ENCODE peak calls at places on chromosomes 3 and 15, in nine cellular contexts. G, J, D, N, S, V, Z, X and K are unnamed samples.
A peak's percentile ranks its signal among the peaks of the same experiment; 100 is the strongest.

GRCh38 chr15:75024102-75024636 is 779 bp downstream of the PPCDC start:
- DNase-seq in X (peak; percentile 38), S (no peak), N (no peak), V (peak; percentile 48), D (peak; percentile 43), G (no peak), Z (no peak), J (no peak), K (no peak)

GRCh38 chr15:75673426-75674247 is 25.9 kb downstream of the SNX33 start:
- DNase-seq in G (no peak), J (no peak), D (peak; percentile 88), V (peak; percentile 93), X (peak; percentile 68), S (no peak), N (peak; percentile 87), Z (peak; percentile 69), K (no peak)

GRCh38 chr15:61243984-61244593 is 15.0 kb upstream of the RORA start:
- DNase-seq in S (no peak), G (no peak), N (no peak), Z (no peak), X (no peak), J (no peak), D (no peak), V (no peak), K (no peak)

GRCh38 chr3:153829596-153830170 is 291.5 kb upstream of the ARHGEF26 start:
- DNase-seq in J (no peak), X (peak; percentile 14), V (peak; percentile 54), Z (no peak), D (peak; percentile 84), N (no peak), S (no peak), G (no peak), K (no peak)

GRCh38 chr3:13722178-13722577 is 157.7 kb downstream of the WNT7A start:
- DNase-seq in X (no peak), G (no peak), V (no peak), D (no peak), Z (no peak), J (no peak), S (no peak), N (no peak), K (no peak)

GRCh38 chr3:41907330-41908073 is 54.4 kb downstream of the ULK4 start:
- DNase-seq in J (no peak), S (no peak), X (no peak), G (no peak), Z (no peak), N (no peak), V (peak; percentile 3), D (peak; percentile 40), K (no peak)

GRCh38 chr15:75342221-75342620 is 4.6 kb upstream of the NEIL1 start:
- DNase-seq in X (no peak), D (no peak), Z (no peak), G (no peak), J (no peak), S (no peak), V (no peak), N (no peak), K (no peak)

GRCh38 chr3:83523470-83524073 is 1435.2 kb upstream of the CADM2 start:
- DNase-seq in Z (no peak), X (peak; percentile 46), S (no peak), N (no peak), G (peak; percentile 23), J (no peak), D (peak; percentile 59), V (peak; percentile 24), K (peak; percentile 25)

GRCh38 chr3:97958396-97958795 is 13.8 kb downstream of the RIOX2 start:
- DNase-seq in Z (no peak), N (no peak), G (no peak), J (no peak), S (no peak), V (peak; percentile 41), X (no peak), D (no peak), K (peak; percentile 78)

GRCh38 chr3:29525254-29525881 is 244.5 kb downstream of the RBMS3 start:
- DNase-seq in S (no peak), X (peak; percentile 90), G (no peak), J (peak; percentile 62), D (peak; percentile 95), V (peak; percentile 98), N (peak; percentile 30), Z (peak; percentile 21), K (no peak)

GRCh38 chr15:25710184-25710583 is 152.9 kb downstream of the ATP10A start:
- DNase-seq in X (no peak), S (no peak), Z (no peak), V (peak; percentile 28), D (peak; percentile 18), G (no peak), N (peak; percentile 53), J (no peak), K (no peak)

GRCh38 chr15:79349526-79349925 is 38.6 kb downstream of the TMED3 start:
- DNase-seq in D (no peak), Z (no peak), X (no peak), N (no peak), J (no peak), V (no peak), S (no peak), G (no peak), K (no peak)

GRCh38 chr3:152910966-152911365 is 76.0 kb downstream of the P2RY1 start:
- DNase-seq in G (no peak), Z (no peak), S (no peak), J (no peak), V (no peak), X (no peak), D (no peak), N (no peak), K (no peak)

GRCh38 chr3:62415312-62415791 is 42.0 kb upstream of the FEZF2 start:
- DNase-seq in D (no peak), X (no peak), V (no peak), Z (no peak), G (no peak), N (no peak), S (no peak), J (no peak), K (no peak)

GRCh38 chr3:156725706-156726105 is 51.3 kb downstream of the TIPARP start:
- DNase-seq in D (no peak), S (no peak), J (no peak), G (no peak), Z (peak; percentile 71), N (no peak), X (no peak), V (no peak), K (no peak)

GRCh38 chr3:138079901-138080300 is 35.5 kb downstream of the DZIP1L start:
- DNase-seq in Z (no peak), N (no peak), J (no peak), D (no peak), V (no peak), G (no peak), X (no peak), S (no peak), K (no peak)

GRCh38 chr3:123069021-123069381 is 2.2 kb downstream of the PDIA5 start:
- DNase-seq in V (no peak), S (no peak), Z (no peak), D (no peak), G (no peak), X (no peak), N (no peak), J (no peak), K (no peak)
- H3K4me3 ChIP-seq in V (peak overlapping the region; percentile 97), S (peak overlapping the region; percentile 95), Z (no peak overlapping the region), D (peak overlapping the region; percentile 86), G (no peak overlapping the region), X (peak overlapping the region; percentile 90), N (peak overlapping the region; percentile 99), J (no peak overlapping the region), K (peak overlapping the region; percentile 97)

GRCh38 chr3:12049675-12050074 is 45.5 kb downstream of the SYN2 start:
- DNase-seq in N (no peak), D (peak; percentile 32), Z (no peak), J (no peak), X (peak; percentile 28), G (no peak), S (no peak), V (peak; percentile 24), K (no peak)

GRCh38 chr3:12044860-12045259 is 40.7 kb downstream of the SYN2 start:
- DNase-seq in X (no peak), G (no peak), V (no peak), D (no peak), Z (no peak), N (no peak), J (no peak), S (no peak), K (no peak)

GRCh38 chr3:12041476-12041875 is 37.3 kb downstream of the SYN2 start:
- DNase-seq in X (no peak), D (no peak), G (no peak), J (no peak), N (no peak), S (no peak), V (no peak), Z (no peak), K (no peak)

GRCh38 chr3:12042638-12043037 is 38.5 kb downstream of the SYN2 start:
- DNase-seq in X (no peak), Z (no peak), G (no peak), N (no peak), V (no peak), D (no peak), S (no peak), J (no peak), K (no peak)

GRCh38 chr3:12046406-12046805 is 42.2 kb downstream of the SYN2 start:
- DNase-seq in G (no peak), J (no peak), X (peak; percentile 9), N (no peak), D (peak; percentile 1), V (no peak), Z (no peak), S (no peak), K (no peak)
- TF ChIP-seq CTCF in G (peak; percentile 15), J (peak; percentile 9), X (peak; percentile 38), N (peak; percentile 11), D (peak; percentile 15), V (peak; percentile 18), Z (no peak), S (peak; percentile 32), K (peak; percentile 56)

DNA sequence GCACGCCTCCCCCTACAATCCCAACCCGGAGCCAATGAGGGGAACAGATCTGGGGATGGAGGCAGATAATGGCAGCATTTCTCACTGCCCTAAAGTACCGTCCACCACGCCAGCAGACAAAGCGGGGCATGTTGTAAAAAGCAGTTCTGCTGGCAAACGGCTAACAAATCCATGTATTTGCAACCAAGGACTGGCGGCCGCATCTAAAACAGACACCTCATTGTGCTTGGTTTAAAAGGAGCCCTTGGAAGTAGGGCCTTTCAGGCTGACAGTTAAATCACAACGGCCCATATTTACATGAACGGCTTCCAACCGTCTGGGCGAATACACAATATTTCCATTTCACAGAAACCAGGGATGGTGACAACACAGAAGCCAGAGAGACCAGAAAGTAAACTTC is 113.2 kb downstream of the PDZRN3 start:
- DNase-seq in V (no peak), X (no peak), J (no peak), N (no peak), G (no peak), Z (peak; percentile 43), D (no peak), S (no peak), K (no peak)
- H3K4me3 ChIP-seq in V (no peak overlapping the region), X (peak overlapping the region; percentile 20), J (no peak overlapping the region), N (no peak overlapping the region), G (no peak overlapping the region), Z (no peak overlapping the region), D (no peak overlapping the region), S (no peak overlapping the region), K (no peak overlapping the region)

DNA sequence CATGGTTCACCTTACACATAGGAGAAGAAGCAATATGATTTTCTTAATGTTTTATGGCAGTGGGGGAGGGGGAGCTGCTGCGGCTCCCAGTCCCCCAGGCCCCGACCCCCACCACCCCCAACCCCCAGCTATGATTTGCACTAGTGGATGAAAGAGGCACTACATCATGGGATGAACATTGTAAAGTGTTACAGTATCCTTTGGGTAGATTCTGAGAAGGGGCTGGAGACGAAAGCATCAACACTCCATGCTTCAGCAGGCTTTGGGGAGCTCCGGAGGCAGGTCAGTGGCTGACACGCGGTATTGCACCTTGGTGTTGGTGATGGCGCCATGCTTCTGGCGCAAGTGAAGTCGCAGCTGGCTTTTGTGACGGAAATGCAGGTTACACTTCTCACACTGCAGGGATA is 19.9 kb upstream of the RTP2 start:
- DNase-seq in Z (no peak), X (no peak), G (no peak), S (no peak), J (no peak), D (no peak), V (no peak), N (no peak), K (no peak)
- TF ChIP-seq CTCF in Z (no peak), X (no peak), G (no peak), S (no peak), J (no peak), D (no peak), V (no peak), N (peak; percentile 15), K (no peak)